ENCODE peak calls at places on chromosome 5, in seven cellular contexts. G, J, E, Z, L, U and D are unnamed samples.
A peak's percentile ranks its signal among the peaks of the same experiment; 100 is the strongest.

GRCh38 chr5:13640270-13640669 is 304.2 kb downstream of the DNAH5 start:
- DNase-seq in G (no peak), J (no peak), E (no peak), Z (no peak), L (no peak), U (no peak), D (peak; percentile 27)

GRCh38 chr5:24068507-24068906 is 561.1 kb downstream of the PRDM9 start:
- DNase-seq in G (no peak), J (no peak), E (no peak), Z (no peak), L (no peak), U (no peak), D (no peak)

GRCh38 chr5:134079748-134080581 is 34.5 kb upstream of the TCF7 start:
- DNase-seq in G (no peak), J (no peak), E (no peak), Z (no peak), L (no peak), U (no peak), D (no peak)

GRCh38 chr5:68007446-68007845 is 208.1 kb upstream of the PIK3R1 start:
- DNase-seq in G (peak; percentile 84), J (no peak), E (no peak), Z (no peak), L (no peak), U (no peak), D (no peak)

GRCh38 chr5:143536364-143536763 is 132.9 kb upstream of the NR3C1 start:
- DNase-seq in G (peak; percentile 99), J (no peak), E (no peak), Z (no peak), L (peak; percentile 99), U (no peak), D (no peak)

GRCh38 chr5:132250547-132250946 is 6.9 kb upstream of the PDLIM4 start:
- DNase-seq in G (no peak), J (no peak), E (no peak), Z (no peak), L (no peak), U (no peak), D (no peak)

GRCh38 chr5:1294839-1295649 is at the start of gene TERT:
- DNase-seq in G (no peak), J (peak; percentile 62), E (peak; percentile 83), Z (peak; percentile 60), L (peak; percentile 30), U (peak; percentile 48), D (peak; percentile 71)

GRCh38 chr5:79122963-79123362 is 11.4 kb downstream of the BHMT start:
- DNase-seq in G (no peak), J (no peak), E (no peak), Z (no peak), L (no peak), U (no peak), D (no peak)

GRCh38 chr5:141855265-141856029 is 22.8 kb downstream of the PCDH1 start:
- DNase-seq in G (no peak), J (no peak), E (no peak), Z (no peak), L (no peak), U (no peak), D (peak; percentile 75)

GRCh38 chr5:31990701-31991110 is 183.4 kb downstream of the GOLPH3 start:
- DNase-seq in G (no peak), J (no peak), E (no peak), Z (no peak), L (peak; percentile 85), U (no peak), D (no peak)

GRCh38 chr5:132221781-132222648 is 5.6 kb downstream of the P4HA2 start:
- DNase-seq in G (peak; percentile 42), J (no peak), E (no peak), Z (no peak), L (peak; percentile 26), U (no peak), D (no peak)

GRCh38 chr5:90109285-90109684 is 300.3 kb downstream of the CETN3 start:
- DNase-seq in G (no peak), J (no peak), E (no peak), Z (no peak), L (no peak), U (no peak), D (no peak)

GRCh38 chr5:110757118-110757729 is 18.4 kb downstream of the SLC25A46 start:
- DNase-seq in G (peak; percentile 56), J (no peak), E (peak; percentile 74), Z (no peak), L (peak; percentile 48), U (no peak), D (peak; percentile 60)

GRCh38 chr5:81752644-81752963 is 1.7 kb upstream of the SSBP2 start:
- DNase-seq in G (no peak), J (no peak), E (no peak), Z (no peak), L (no peak), U (no peak), D (no peak)

GRCh38 chr5:169064093-169064492 is 236.8 kb downstream of the SLIT3 start:
- DNase-seq in G (no peak), J (no peak), E (no peak), Z (no peak), L (peak; percentile 18), U (no peak), D (peak; percentile 86)

GRCh38 chr5:103475629-103476240 is 86.9 kb downstream of the NUDT12 start:
- DNase-seq in G (peak; percentile 60), J (no peak), E (peak; percentile 65), Z (no peak), L (peak; percentile 64), U (no peak), D (peak; percentile 70)

GRCh38 chr5:14217587-14217986 is 74.4 kb downstream of the TRIO start:
- DNase-seq in G (no peak), J (no peak), E (no peak), Z (no peak), L (no peak), U (no peak), D (no peak)

GRCh38 chr5:131285637-131286399 is 22.0 kb downstream of the CDC42SE2 start:
- DNase-seq in G (no peak), J (no peak), E (no peak), Z (no peak), L (no peak), U (no peak), D (no peak)

GRCh38 chr5:134227259-134227658 is 1.4 kb upstream of the PPP2CA start:
- DNase-seq in G (no peak), J (no peak), E (peak; percentile 79), Z (no peak), L (no peak), U (no peak), D (peak; percentile 79)

GRCh38 chr5:135750506-135750905 is 84.0 kb upstream of the SLC25A48 start:
- DNase-seq in G (no peak), J (no peak), E (peak; percentile 44), Z (no peak), L (no peak), U (no peak), D (no peak)

GRCh38 chr5:141940695-141941271 is 17.1 kb downstream of the DELE1 start:
- DNase-seq in G (no peak), J (no peak), E (peak; percentile 38), Z (no peak), L (peak; percentile 18), U (no peak), D (no peak)

GRCh38 chr5:143262393-143263174 is 140.9 kb downstream of the NR3C1 start:
- DNase-seq in G (peak; percentile 97), J (no peak), E (no peak), Z (no peak), L (peak; percentile 88), U (no peak), D (no peak)

GRCh38 chr5:35151151-35151920 is 79.0 kb downstream of the PRLR start:
- DNase-seq in G (no peak), J (no peak), E (peak; percentile 6), Z (no peak), L (no peak), U (no peak), D (no peak)

GRCh38 chr5:173458819-173459218 is 130.6 kb upstream of the STC2 start:
- DNase-seq in G (peak; percentile 90), J (no peak), E (no peak), Z (no peak), L (peak; percentile 51), U (no peak), D (no peak)

GRCh38 chr5:32991416-32991805 is 280.3 kb downstream of the NPR3 start:
- DNase-seq in G (no peak), J (no peak), E (no peak), Z (no peak), L (no peak), U (no peak), D (no peak)

GRCh38 chr5:87319469-87319868 is 51.8 kb downstream of the RASA1 start:
- DNase-seq in G (no peak), J (no peak), E (no peak), Z (no peak), L (no peak), U (no peak), D (no peak)

GRCh38 chr5:142922223-142922952 is 152.2 kb downstream of the ARHGAP26 start:
- DNase-seq in G (peak; percentile 60), J (no peak), E (peak; percentile 38), Z (no peak), L (peak; percentile 48), U (no peak), D (peak; percentile 68)

GRCh38 chr5:54669285-54669684 is 151.7 kb downstream of the SNX18 start:
- DNase-seq in G (peak; percentile 31), J (no peak), E (no peak), Z (no peak), L (peak; percentile 58), U (no peak), D (no peak)

GRCh38 chr5:15521349-15521937 is 21.5 kb downstream of the FBXL7 start:
- DNase-seq in G (peak; percentile 55), J (no peak), E (no peak), Z (no peak), L (peak; percentile 19), U (no peak), D (no peak)

GRCh38 chr5:14487896-14488570 is 93.6 kb upstream of the OTULINL start:
- DNase-seq in G (no peak), J (no peak), E (peak; percentile 73), Z (no peak), L (no peak), U (no peak), D (peak; percentile 63)

GRCh38 chr5:73726071-73726470 is 100.1 kb downstream of the ARHGEF28 start:
- DNase-seq in G (no peak), J (no peak), E (no peak), Z (no peak), L (no peak), U (no peak), D (no peak)

GRCh38 chr5:14977058-14977640 is 105.6 kb upstream of the ANKH start:
- DNase-seq in G (no peak), J (no peak), E (no peak), Z (no peak), L (no peak), U (no peak), D (no peak)

GRCh38 chr5:38541174-38541724 is 15.2 kb downstream of the LIFR start:
- DNase-seq in G (peak; percentile 49), J (no peak), E (no peak), Z (no peak), L (no peak), U (no peak), D (no peak)

GRCh38 chr5:127757576-127757975 is 54.4 kb downstream of the CCDC192 start:
- DNase-seq in G (peak; percentile 74), J (no peak), E (peak; percentile 42), Z (no peak), L (peak; percentile 54), U (no peak), D (peak; percentile 71)